ENCODE peak calls at places on chromosomes 13 and 19, in ten cellular contexts. One of them, this sample, is unnamed.

GRCh38 chr13:104357174-104357573 is 1291.0 kb upstream of the SLC10A2 start:
- DNase-seq in adrenal gland: no peak
- DNase-seq in fibroblast of lung: no peak
- DNase-seq in Caco-2: no peak
- DNase-seq in stomach: no peak
- DNase-seq in lower leg skin: no peak
- DNase-seq in thoracic aorta: no peak
- DNase-seq in astrocyte: peak; percentile 73
- DNase-seq in mucosa of descending colon: no peak
- DNase-seq in cardiac muscle cell: no peak
- DNase-seq in this sample: no peak

GRCh38 chr19:1913781-1914577 is 8.8 kb downstream of the ADAT3 start:
- DNase-seq in adrenal gland: no peak
- DNase-seq in fibroblast of lung: no peak
- DNase-seq in Caco-2: no peak
- DNase-seq in stomach: no peak
- DNase-seq in lower leg skin: no peak
- DNase-seq in thoracic aorta: no peak
- DNase-seq in astrocyte: no peak
- DNase-seq in mucosa of descending colon: no peak
- DNase-seq in cardiac muscle cell: no peak
- DNase-seq in this sample: no peak

GRCh38 chr13:28636677-28637317 is 22.1 kb upstream of the POMP start:
- DNase-seq in adrenal gland: peak; percentile 62
- DNase-seq in fibroblast of lung: peak; percentile 75
- DNase-seq in Caco-2: peak; percentile 70
- DNase-seq in stomach: peak; percentile 52
- DNase-seq in lower leg skin: peak; percentile 31
- DNase-seq in thoracic aorta: no peak
- DNase-seq in astrocyte: peak; percentile 61
- DNase-seq in mucosa of descending colon: peak; percentile 71
- DNase-seq in cardiac muscle cell: peak; percentile 75
- DNase-seq in this sample: peak; percentile 74

GRCh38 chr13:23928985-23929384 is 31.7 kb upstream of the C1QTNF9B start:
- DNase-seq in adrenal gland: no peak
- DNase-seq in fibroblast of lung: peak; percentile 63
- DNase-seq in Caco-2: no peak
- DNase-seq in stomach: no peak
- DNase-seq in lower leg skin: no peak
- DNase-seq in thoracic aorta: no peak
- DNase-seq in astrocyte: peak; percentile 92
- DNase-seq in mucosa of descending colon: no peak
- DNase-seq in cardiac muscle cell: no peak
- DNase-seq in this sample: peak; percentile 81

GRCh38 chr19:748274-748598 is 2.7 kb upstream of the MISP start:
- DNase-seq in adrenal gland: no peak
- DNase-seq in fibroblast of lung: no peak
- DNase-seq in Caco-2: no peak
- DNase-seq in stomach: peak; percentile 69
- DNase-seq in lower leg skin: no peak
- DNase-seq in thoracic aorta: no peak
- DNase-seq in astrocyte: no peak
- DNase-seq in mucosa of descending colon: peak; percentile 91
- DNase-seq in cardiac muscle cell: no peak
- DNase-seq in this sample: no peak

GRCh38 chr19:1855040-1855827 is 7.0 kb upstream of the REXO1 start:
- DNase-seq in adrenal gland: peak; percentile 97
- DNase-seq in fibroblast of lung: peak; percentile 91
- DNase-seq in Caco-2: no peak
- DNase-seq in stomach: peak; percentile 94
- DNase-seq in lower leg skin: peak; percentile 91
- DNase-seq in thoracic aorta: no peak
- DNase-seq in astrocyte: peak; percentile 35
- DNase-seq in mucosa of descending colon: peak; percentile 96
- DNase-seq in cardiac muscle cell: peak; percentile 90
- DNase-seq in this sample: peak; percentile 97

GRCh38 chr13:80256352-80256932 is 84.5 kb downstream of the SPRY2 start:
- DNase-seq in adrenal gland: no peak
- DNase-seq in fibroblast of lung: no peak
- DNase-seq in Caco-2: no peak
- DNase-seq in stomach: no peak
- DNase-seq in lower leg skin: no peak
- DNase-seq in thoracic aorta: no peak
- DNase-seq in astrocyte: no peak
- DNase-seq in mucosa of descending colon: no peak
- DNase-seq in cardiac muscle cell: no peak
- DNase-seq in this sample: no peak

GRCh38 chr13:109602356-109602755 is 184.0 kb downstream of the IRS2 start:
- DNase-seq in adrenal gland: no peak
- DNase-seq in fibroblast of lung: no peak
- DNase-seq in Caco-2: no peak
- DNase-seq in stomach: no peak
- DNase-seq in lower leg skin: no peak
- DNase-seq in thoracic aorta: no peak
- DNase-seq in astrocyte: no peak
- DNase-seq in mucosa of descending colon: no peak
- DNase-seq in cardiac muscle cell: no peak
- DNase-seq in this sample: no peak

GRCh38 chr19:9917322-9917721 is 19.0 kb downstream of the OLFM2 start:
- DNase-seq in adrenal gland: peak; percentile 57
- DNase-seq in fibroblast of lung: peak; percentile 43
- DNase-seq in Caco-2: peak; percentile 49
- DNase-seq in stomach: peak; percentile 26
- DNase-seq in lower leg skin: no peak
- DNase-seq in thoracic aorta: no peak
- DNase-seq in astrocyte: no peak
- DNase-seq in mucosa of descending colon: peak; percentile 38
- DNase-seq in cardiac muscle cell: peak; percentile 57
- DNase-seq in this sample: peak; percentile 76

GRCh38 chr13:98575876-98576214 is 1.1 kb downstream of the STK24 start:
- DNase-seq in adrenal gland: no peak
- DNase-seq in fibroblast of lung: no peak
- DNase-seq in Caco-2: no peak
- DNase-seq in stomach: no peak
- DNase-seq in lower leg skin: no peak
- DNase-seq in thoracic aorta: no peak
- DNase-seq in astrocyte: no peak
- DNase-seq in mucosa of descending colon: no peak
- DNase-seq in cardiac muscle cell: no peak
- DNase-seq in this sample: no peak

GRCh38 chr13:24923305-24923640 is 159.3 kb downstream of the RNF17 start:
- DNase-seq in adrenal gland: peak; percentile 19
- DNase-seq in fibroblast of lung: peak; percentile 85
- DNase-seq in Caco-2: no peak
- DNase-seq in stomach: no peak
- DNase-seq in lower leg skin: no peak
- DNase-seq in thoracic aorta: no peak
- DNase-seq in astrocyte: peak; percentile 89
- DNase-seq in mucosa of descending colon: peak; percentile 28
- DNase-seq in cardiac muscle cell: no peak
- DNase-seq in this sample: peak; percentile 45

GRCh38 chr19:17841810-17842662 is 5.7 kb downstream of the JAK3 start:
- DNase-seq in adrenal gland: peak; percentile 76
- DNase-seq in fibroblast of lung: peak; percentile 83
- DNase-seq in Caco-2: peak; percentile 58
- DNase-seq in stomach: peak; percentile 86
- DNase-seq in lower leg skin: peak; percentile 53
- DNase-seq in thoracic aorta: no peak
- DNase-seq in astrocyte: peak; percentile 49
- DNase-seq in mucosa of descending colon: peak; percentile 74
- DNase-seq in cardiac muscle cell: peak; percentile 97
- DNase-seq in this sample: peak; percentile 91

GRCh38 chr19:17843908-17844490 is 3.8 kb downstream of the JAK3 start:
- DNase-seq in adrenal gland: no peak
- DNase-seq in fibroblast of lung: no peak
- DNase-seq in Caco-2: no peak
- DNase-seq in stomach: no peak
- DNase-seq in lower leg skin: no peak
- DNase-seq in thoracic aorta: no peak
- DNase-seq in astrocyte: no peak
- DNase-seq in mucosa of descending colon: no peak
- DNase-seq in cardiac muscle cell: no peak
- DNase-seq in this sample: no peak

GRCh38 chr19:17841371-17841809 is 6.4 kb downstream of the JAK3 start:
- DNase-seq in adrenal gland: no peak
- DNase-seq in fibroblast of lung: no peak
- DNase-seq in Caco-2: no peak
- DNase-seq in stomach: peak; percentile 44
- DNase-seq in lower leg skin: no peak
- DNase-seq in thoracic aorta: no peak
- DNase-seq in astrocyte: no peak
- DNase-seq in mucosa of descending colon: no peak
- DNase-seq in cardiac muscle cell: no peak
- DNase-seq in this sample: no peak

GRCh38 chr19:17843428-17843827 is 4.4 kb downstream of the JAK3 start:
- DNase-seq in adrenal gland: no peak
- DNase-seq in fibroblast of lung: no peak
- DNase-seq in Caco-2: no peak
- DNase-seq in stomach: no peak
- DNase-seq in lower leg skin: no peak
- DNase-seq in thoracic aorta: no peak
- DNase-seq in astrocyte: no peak
- DNase-seq in mucosa of descending colon: no peak
- DNase-seq in cardiac muscle cell: no peak
- DNase-seq in this sample: no peak

DNA sequence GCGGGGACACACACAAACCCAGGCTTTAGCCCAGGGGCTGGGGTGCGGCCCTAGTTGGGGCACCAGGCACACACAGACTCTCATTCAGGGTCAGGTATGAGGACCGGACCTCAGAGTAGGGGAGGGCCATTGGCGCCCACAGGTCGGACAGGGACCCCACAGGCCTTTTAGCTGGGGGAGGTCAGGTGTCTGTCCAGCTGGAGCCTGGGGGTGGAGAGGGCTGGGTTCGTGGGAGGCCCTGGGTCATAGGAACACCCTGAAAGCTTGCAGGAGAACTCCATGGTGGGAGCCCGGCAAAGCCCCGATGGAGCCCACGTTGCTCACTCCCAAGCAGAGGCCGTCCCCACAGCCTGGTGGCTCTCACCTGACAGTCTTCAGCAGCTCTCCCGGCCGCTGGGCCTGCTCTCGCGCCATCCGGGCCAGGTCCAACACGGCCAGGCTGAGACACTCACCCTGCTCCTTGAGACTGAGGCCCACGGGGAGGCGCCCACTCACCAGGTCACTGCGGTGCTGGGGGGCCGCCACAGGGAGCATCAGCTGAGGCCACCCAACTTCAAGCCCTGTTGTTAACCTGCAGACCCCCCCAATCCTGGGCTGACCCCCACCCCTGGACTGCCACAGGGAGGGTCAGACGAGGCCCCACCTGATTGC is 5.0 kb downstream of the JAK3 start:
- DNase-seq in adrenal gland: no peak
- DNase-seq in fibroblast of lung: no peak
- DNase-seq in Caco-2: no peak
- DNase-seq in stomach: no peak
- DNase-seq in lower leg skin: no peak
- DNase-seq in thoracic aorta: no peak
- DNase-seq in astrocyte: no peak
- DNase-seq in mucosa of descending colon: no peak
- DNase-seq in cardiac muscle cell: no peak
- DNase-seq in this sample: no peak
- H3K4me3 ChIP-seq in adrenal gland: peak overlapping the region; percentile 9
- H3K4me3 ChIP-seq in fibroblast of lung: peak overlapping the region; percentile 13
- H3K4me3 ChIP-seq in Caco-2: no peak overlapping the region
- H3K4me3 ChIP-seq in stomach: peak overlapping the region; percentile 27
- H3K4me3 ChIP-seq in lower leg skin: no peak overlapping the region
- H3K4me3 ChIP-seq in thoracic aorta: peak overlapping the region; percentile 63
- H3K4me3 ChIP-seq in astrocyte: peak overlapping the region; percentile 29
- H3K4me3 ChIP-seq in mucosa of descending colon: no peak overlapping the region
- H3K4me3 ChIP-seq in cardiac muscle cell: no peak overlapping the region
- H3K4me3 ChIP-seq in this sample: peak overlapping the region; percentile 39

DNA sequence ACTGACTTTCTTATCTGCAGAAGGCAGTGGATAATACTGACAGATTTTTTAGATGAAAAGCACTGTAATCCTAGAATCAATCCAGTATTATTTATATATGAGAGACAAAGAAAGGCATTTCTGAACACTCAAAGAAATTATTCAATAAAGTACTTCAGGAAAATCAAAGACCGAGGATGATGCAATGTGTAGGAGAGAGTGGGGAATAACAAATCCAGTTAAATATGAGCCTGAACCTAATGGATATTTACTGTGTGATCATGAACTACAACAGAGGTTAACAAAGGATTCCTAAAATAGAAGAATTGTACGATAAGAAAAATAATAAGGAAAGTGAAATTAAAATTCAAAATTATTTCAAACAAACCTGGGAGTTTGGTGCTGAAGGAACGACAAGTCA is 69.3 kb downstream of the ANKRD10 start:
- DNase-seq in adrenal gland: no peak
- DNase-seq in fibroblast of lung: no peak
- DNase-seq in Caco-2: no peak
- DNase-seq in stomach: no peak
- DNase-seq in lower leg skin: no peak
- DNase-seq in thoracic aorta: no peak
- DNase-seq in astrocyte: no peak
- DNase-seq in mucosa of descending colon: no peak
- DNase-seq in cardiac muscle cell: no peak
- DNase-seq in this sample: no peak
- TF ChIP-seq CTCF in adrenal gland: no peak
- TF ChIP-seq CTCF in fibroblast of lung: no peak
- TF ChIP-seq CTCF in Caco-2: no peak
- TF ChIP-seq CTCF in stomach: no peak
- TF ChIP-seq CTCF in lower leg skin: no peak
- TF ChIP-seq CTCF in thoracic aorta: no peak
- TF ChIP-seq CTCF in astrocyte: no peak
- TF ChIP-seq CTCF in mucosa of descending colon: no peak
- TF ChIP-seq CTCF in cardiac muscle cell: no peak
- TF ChIP-seq CTCF in this sample: no peak

DNA sequence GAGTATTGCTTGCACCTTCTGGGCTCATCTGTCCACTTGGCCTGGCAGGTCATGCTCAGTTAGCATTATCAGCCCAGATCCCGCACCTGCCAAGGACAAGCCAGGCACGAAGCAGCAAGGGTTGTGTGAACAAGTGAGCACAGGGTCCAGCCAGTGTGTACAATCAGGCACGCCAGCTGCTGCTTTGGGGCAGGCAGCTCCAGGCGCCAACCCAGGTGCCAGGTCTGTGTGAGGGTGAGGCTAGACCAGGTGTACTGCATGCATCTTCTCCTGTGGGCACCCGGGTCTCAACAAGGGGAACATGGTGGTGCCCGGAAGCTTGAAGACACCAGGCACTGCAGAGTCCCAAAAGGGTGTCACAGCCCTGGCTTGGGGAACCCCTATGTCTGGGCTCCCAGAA is 1446.8 kb downstream of the PCDH9 start:
- DNase-seq in adrenal gland: no peak
- DNase-seq in fibroblast of lung: no peak
- DNase-seq in Caco-2: no peak
- DNase-seq in stomach: no peak
- DNase-seq in lower leg skin: no peak
- DNase-seq in thoracic aorta: no peak
- DNase-seq in astrocyte: no peak
- DNase-seq in mucosa of descending colon: no peak
- DNase-seq in cardiac muscle cell: no peak
- DNase-seq in this sample: no peak
- H3K4me3 ChIP-seq in adrenal gland: no peak overlapping the region
- H3K4me3 ChIP-seq in fibroblast of lung: no peak overlapping the region
- H3K4me3 ChIP-seq in Caco-2: no peak overlapping the region
- H3K4me3 ChIP-seq in stomach: no peak overlapping the region
- H3K4me3 ChIP-seq in lower leg skin: no peak overlapping the region
- H3K4me3 ChIP-seq in thoracic aorta: no peak overlapping the region
- H3K4me3 ChIP-seq in astrocyte: no peak overlapping the region
- H3K4me3 ChIP-seq in mucosa of descending colon: no peak overlapping the region
- H3K4me3 ChIP-seq in cardiac muscle cell: no peak overlapping the region
- H3K4me3 ChIP-seq in this sample: no peak overlapping the region

GRCh38 chr19:38737921-38738731 is 6.1 kb downstream of the CAPN12 start:
- DNase-seq in adrenal gland: no peak
- DNase-seq in fibroblast of lung: no peak
- DNase-seq in Caco-2: no peak
- DNase-seq in stomach: no peak
- DNase-seq in lower leg skin: no peak
- DNase-seq in thoracic aorta: no peak
- DNase-seq in astrocyte: no peak
- DNase-seq in mucosa of descending colon: no peak
- DNase-seq in cardiac muscle cell: no peak
- DNase-seq in this sample: no peak
- TF ChIP-seq CTCF in adrenal gland: no peak
- TF ChIP-seq CTCF in fibroblast of lung: no peak
- TF ChIP-seq CTCF in Caco-2: no peak
- TF ChIP-seq CTCF in stomach: no peak
- TF ChIP-seq CTCF in lower leg skin: no peak
- TF ChIP-seq CTCF in thoracic aorta: no peak
- TF ChIP-seq CTCF in astrocyte: no peak
- TF ChIP-seq CTCF in mucosa of descending colon: no peak
- TF ChIP-seq CTCF in cardiac muscle cell: no peak
- TF ChIP-seq CTCF in this sample: no peak

This sample was measured in foreskin fibroblast.